ENCODE peak calls at places on chromosome 10, in eight cellular contexts. L, A, O, G, F, M, Z and H are unnamed samples.

GRCh38 chr10:98301664-98302319 is 33.8 kb upstream of the LOXL4 start:
- DNase-seq in L (no peak), A (no peak), O (no peak), G (no peak), F (no peak), M (peak; percentile 47), Z (no peak), H (no peak)

GRCh38 chr10:55668326-55668922 is 692.6 kb downstream of the ZWINT start:
- DNase-seq in L (peak; percentile 37), A (no peak), O (no peak), G (no peak), F (no peak), M (no peak), Z (no peak), H (no peak)

GRCh38 chr10:129761166-129761565 is 202.9 kb downstream of the EBF3 start:
- DNase-seq in L (no peak), A (no peak), O (no peak), G (no peak), F (no peak), M (no peak), Z (no peak), H (peak; percentile 68)

GRCh38 chr10:93063217-93063976 is 2.8 kb downstream of the CYP26C1 start:
- DNase-seq in L (no peak), A (no peak), O (no peak), G (peak; percentile 31), F (no peak), M (no peak), Z (no peak), H (no peak)

GRCh38 chr10:45354261-45354660 is 19.8 kb upstream of the ALOX5 start:
- DNase-seq in L (no peak), A (no peak), O (no peak), G (no peak), F (no peak), M (no peak), Z (no peak), H (no peak)

GRCh38 chr10:31808258-31809218 is 120.1 kb downstream of the ARHGAP12 start:
- DNase-seq in L (no peak), A (no peak), O (peak; percentile 82), G (peak; percentile 32), F (peak; percentile 88), M (no peak), Z (peak; percentile 89), H (no peak)

GRCh38 chr10:100100651-100101525 is 19.2 kb upstream of the CPN1 start:
- DNase-seq in L (no peak), A (no peak), O (peak; percentile 41), G (no peak), F (peak; percentile 57), M (no peak), Z (peak; percentile 7), H (no peak)

GRCh38 chr10:129788211-129788610 is 175.9 kb downstream of the EBF3 start:
- DNase-seq in L (no peak), A (no peak), O (no peak), G (no peak), F (no peak), M (no peak), Z (no peak), H (peak; percentile 84)

GRCh38 chr10:62224606-62225005 is 44.0 kb downstream of the RTKN2 start:
- DNase-seq in L (no peak), A (peak; percentile 63), O (peak; percentile 15), G (no peak), F (peak; percentile 47), M (no peak), Z (no peak), H (no peak)

GRCh38 chr10:58152698-58153263 is 114.9 kb downstream of the IPMK start:
- DNase-seq in L (peak; percentile 81), A (no peak), O (peak; percentile 75), G (peak; percentile 41), F (peak; percentile 81), M (peak; percentile 67), Z (peak; percentile 63), H (no peak)

GRCh38 chr10:117757121-117757795 is 214.7 kb downstream of the EMX2 start:
- DNase-seq in L (no peak), A (no peak), O (no peak), G (no peak), F (no peak), M (no peak), Z (no peak), H (no peak)

GRCh38 chr10:59675812-59676211 is 33.8 kb downstream of the SLC16A9 start:
- DNase-seq in L (peak; percentile 12), A (no peak), O (no peak), G (no peak), F (no peak), M (peak; percentile 64), Z (no peak), H (no peak)

GRCh38 chr10:132961420-132961803 is 19.0 kb upstream of the CFAP46 start:
- DNase-seq in L (no peak), A (no peak), O (no peak), G (peak; percentile 27), F (no peak), M (no peak), Z (no peak), H (no peak)

GRCh38 chr10:109956454-109957091 is 33.3 kb upstream of the XPNPEP1 start:
- DNase-seq in L (peak; percentile 25), A (no peak), O (peak; percentile 74), G (peak; percentile 66), F (peak; percentile 59), M (peak; percentile 41), Z (peak; percentile 63), H (no peak)

GRCh38 chr10:86710987-86711236 is 42.6 kb downstream of the LDB3 start:
- DNase-seq in L (no peak), A (no peak), O (no peak), G (no peak), F (no peak), M (no peak), Z (no peak), H (no peak)

GRCh38 chr10:22349758-22350157 is 4.5 kb downstream of the SPAG6 start:
- DNase-seq in L (no peak), A (no peak), O (no peak), G (no peak), F (no peak), M (no peak), Z (no peak), H (no peak)

GRCh38 chr10:30587522-30588031 is 42.0 kb downstream of the LYZL2 start:
- DNase-seq in L (peak; percentile 82), A (no peak), O (no peak), G (no peak), F (no peak), M (no peak), Z (no peak), H (no peak)
- TF ChIP-seq CTCF in L (no peak), A (no peak), O (no peak), G (no peak), F (no peak), M (no peak), Z (no peak), H (no peak)

GRCh38 chr10:70271996-70272924 is 11.5 kb downstream of the NPFFR1 start:
- DNase-seq in L (peak; percentile 35), A (no peak), O (peak; percentile 32), G (no peak), F (no peak), M (no peak), Z (no peak), H (no peak)

GRCh38 chr10:70270952-70271351 is 12.9 kb downstream of the NPFFR1 start:
- DNase-seq in L (no peak), A (no peak), O (no peak), G (no peak), F (no peak), M (no peak), Z (no peak), H (no peak)

GRCh38 chr10:70269741-70270140 is 14.1 kb downstream of the NPFFR1 start:
- DNase-seq in L (no peak), A (no peak), O (no peak), G (no peak), F (no peak), M (no peak), Z (no peak), H (no peak)

GRCh38 chr10:70274643-70275042 is 9.2 kb downstream of the NPFFR1 start:
- DNase-seq in L (no peak), A (no peak), O (peak; percentile 81), G (no peak), F (peak; percentile 92), M (no peak), Z (peak; percentile 94), H (no peak)

DNA sequence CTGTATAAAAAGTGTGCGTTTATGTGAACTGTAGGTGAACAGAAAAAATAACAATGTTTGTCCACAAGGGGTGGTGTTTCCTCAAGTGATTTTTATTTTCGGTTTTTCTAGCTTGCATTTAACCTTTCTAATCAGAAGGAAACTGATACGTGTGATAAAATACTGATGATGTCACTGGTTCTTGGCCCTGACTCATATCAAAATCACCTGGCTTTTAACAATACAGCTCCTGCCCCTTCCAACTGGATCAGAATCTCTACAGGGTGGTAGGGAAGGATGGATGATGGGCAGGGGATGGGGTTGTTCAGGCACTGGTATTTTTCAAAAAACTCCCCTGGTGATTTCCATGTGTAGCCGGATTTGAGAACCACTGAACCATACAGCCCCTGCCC is 10.9 kb downstream of the NPFFR1 start:
- DNase-seq in L (no peak), A (no peak), O (peak; percentile 50), G (peak; percentile 49), F (peak; percentile 59), M (no peak), Z (peak; percentile 51), H (no peak)
- TF ChIP-seq CTCF in L (peak; percentile 53), A (peak; percentile 40), O (peak; percentile 60), G (peak; percentile 64), F (peak; percentile 56), M (peak; percentile 75), Z (peak; percentile 52), H (peak; percentile 73)

DNA sequence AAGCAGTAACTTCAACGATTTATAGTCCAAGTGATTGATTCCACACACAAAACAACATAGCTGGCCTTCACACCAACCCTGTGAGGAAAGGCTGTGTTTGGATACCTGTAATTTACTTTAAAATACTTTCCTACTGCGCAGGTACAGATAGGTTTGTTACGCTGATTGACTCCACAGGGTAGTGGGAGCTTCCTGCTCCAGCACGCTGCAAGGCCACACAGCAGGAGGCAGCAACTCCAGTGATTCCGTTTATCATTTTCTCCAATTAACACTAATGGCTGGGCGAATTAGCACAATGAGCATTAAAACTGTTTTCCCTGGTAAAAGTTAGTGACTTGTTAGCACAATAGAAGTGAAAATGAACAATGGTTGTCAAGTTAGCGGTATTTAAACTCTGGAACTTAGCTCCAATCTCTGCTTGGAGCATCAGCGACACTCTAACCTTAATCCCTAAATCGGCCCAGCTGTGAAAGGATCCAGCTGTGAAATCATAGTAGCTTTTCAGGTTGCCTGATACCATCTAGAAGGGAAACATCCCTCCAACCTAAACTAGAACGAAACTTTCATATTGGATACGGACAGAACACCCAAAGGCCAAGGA is 945 bp downstream of the DCLRE1C start:
- DNase-seq in L (no peak), A (no peak), O (no peak), G (peak; percentile 34), F (peak; percentile 25), M (no peak), Z (peak; percentile 27), H (no peak)
- TF ChIP-seq CTCF in L (no peak), A (no peak), O (no peak), G (peak; percentile 26), F (no peak), M (no peak), Z (peak; percentile 25), H (peak; percentile 40)

DNA sequence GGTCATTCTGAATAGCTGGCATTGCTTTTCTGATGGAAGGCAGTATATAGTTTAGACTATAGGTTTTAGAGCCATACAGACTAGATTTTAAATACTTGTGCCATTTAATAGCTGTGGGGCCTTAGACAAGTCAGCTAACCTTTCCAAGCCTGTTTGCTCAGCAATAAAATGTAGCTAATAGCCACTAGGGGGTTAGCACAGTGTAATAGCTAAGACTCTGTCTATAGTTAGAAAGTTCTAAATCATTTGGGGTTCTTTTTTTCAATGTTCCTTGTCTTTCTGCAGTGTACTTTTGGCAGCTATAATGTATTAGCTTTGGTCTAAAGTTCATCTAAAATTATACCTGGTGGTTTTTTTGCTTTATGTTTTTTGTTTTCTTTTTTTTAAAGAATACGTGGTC is 7.5 kb upstream of the KIFBP start:
- DNase-seq in L (no peak), A (no peak), O (peak; percentile 25), G (no peak), F (peak; percentile 56), M (no peak), Z (peak; percentile 16), H (no peak)
- TF ChIP-seq CTCF in L (no peak), A (peak; percentile 24), O (peak; percentile 35), G (peak; percentile 51), F (peak; percentile 56), M (no peak), Z (peak; percentile 29), H (peak; percentile 70)